ENCODE peak calls at places on chromosomes 12 and 14, in ten cellular contexts. One of them, this sample, is unnamed.

GRCh38 chr12:52285172-52285745 is 6.1 kb downstream of the KRT81 start:
- DNase-seq in adrenal gland: no peak
- DNase-seq in CD8-positive, alpha-beta T cell: no peak
- DNase-seq in heart right ventricle: no peak
- DNase-seq in tibial nerve: no peak
- DNase-seq in upper lobe of right lung: no peak
- DNase-seq in cardiac muscle cell: no peak
- DNase-seq in heart left ventricle: no peak
- DNase-seq in GM23338: no peak
- DNase-seq in IMR-90: peak; percentile 19
- DNase-seq in this sample: peak; percentile 59

GRCh38 chr12:53380797-53381738 is 1.1 kb downstream of the SP1 start:
- DNase-seq in tibial nerve: no peak
- DNase-seq in heart left ventricle: no peak
- DNase-seq in GM23338: peak; percentile 45
- DNase-seq in IMR-90: peak; percentile 57
- DNase-seq in upper lobe of right lung: peak; percentile 53
- DNase-seq in heart right ventricle: no peak
- DNase-seq in CD8-positive, alpha-beta T cell: no peak
- DNase-seq in adrenal gland: no peak
- DNase-seq in cardiac muscle cell: peak; percentile 63
- DNase-seq in this sample: no peak

GRCh38 chr12:126708492-126708896 is 1558.5 kb upstream of the TMEM132C start:
- DNase-seq in heart right ventricle: no peak
- DNase-seq in GM23338: no peak
- DNase-seq in adrenal gland: no peak
- DNase-seq in upper lobe of right lung: no peak
- DNase-seq in cardiac muscle cell: peak; percentile 35
- DNase-seq in CD8-positive, alpha-beta T cell: no peak
- DNase-seq in heart left ventricle: no peak
- DNase-seq in tibial nerve: no peak
- DNase-seq in IMR-90: no peak
- DNase-seq in this sample: peak; percentile 42

GRCh38 chr14:100019156-100019882 is 45.9 kb upstream of the EVL start:
- DNase-seq in GM23338: peak; percentile 20
- DNase-seq in CD8-positive, alpha-beta T cell: no peak
- DNase-seq in heart right ventricle: no peak
- DNase-seq in upper lobe of right lung: no peak
- DNase-seq in adrenal gland: no peak
- DNase-seq in heart left ventricle: no peak
- DNase-seq in IMR-90: peak; percentile 75
- DNase-seq in tibial nerve: no peak
- DNase-seq in cardiac muscle cell: peak; percentile 46
- DNase-seq in this sample: no peak

GRCh38 chr14:71583705-71584104 is 348.5 kb upstream of the RGS6 start:
- DNase-seq in tibial nerve: no peak
- DNase-seq in GM23338: no peak
- DNase-seq in upper lobe of right lung: no peak
- DNase-seq in cardiac muscle cell: no peak
- DNase-seq in heart left ventricle: no peak
- DNase-seq in IMR-90: no peak
- DNase-seq in adrenal gland: no peak
- DNase-seq in CD8-positive, alpha-beta T cell: no peak
- DNase-seq in heart right ventricle: no peak
- DNase-seq in this sample: no peak

GRCh38 chr12:116414891-116415290 is 137.4 kb upstream of the MED13L start:
- DNase-seq in heart right ventricle: no peak
- DNase-seq in heart left ventricle: no peak
- DNase-seq in adrenal gland: no peak
- DNase-seq in cardiac muscle cell: no peak
- DNase-seq in GM23338: no peak
- DNase-seq in upper lobe of right lung: no peak
- DNase-seq in tibial nerve: no peak
- DNase-seq in IMR-90: no peak
- DNase-seq in CD8-positive, alpha-beta T cell: no peak
- DNase-seq in this sample: no peak

GRCh38 chr14:24368562-24369252 is 723 bp downstream of the NFATC4 start:
- DNase-seq in heart right ventricle: peak; percentile 63
- DNase-seq in adrenal gland: peak; percentile 75
- DNase-seq in tibial nerve: peak; percentile 25
- DNase-seq in GM23338: peak; percentile 87
- DNase-seq in upper lobe of right lung: peak; percentile 70
- DNase-seq in CD8-positive, alpha-beta T cell: no peak
- DNase-seq in IMR-90: peak; percentile 74
- DNase-seq in heart left ventricle: peak; percentile 76
- DNase-seq in cardiac muscle cell: peak; percentile 83
- DNase-seq in this sample: peak; percentile 51

GRCh38 chr12:72093930-72094329 is 155.3 kb downstream of the TPH2 start:
- DNase-seq in upper lobe of right lung: no peak
- DNase-seq in cardiac muscle cell: no peak
- DNase-seq in GM23338: no peak
- DNase-seq in IMR-90: no peak
- DNase-seq in adrenal gland: no peak
- DNase-seq in tibial nerve: no peak
- DNase-seq in heart right ventricle: no peak
- DNase-seq in CD8-positive, alpha-beta T cell: no peak
- DNase-seq in heart left ventricle: no peak
- DNase-seq in this sample: no peak

GRCh38 chr12:1566449-1567135 is 27.8 kb downstream of the FBXL14 start:
- DNase-seq in cardiac muscle cell: no peak
- DNase-seq in IMR-90: no peak
- DNase-seq in CD8-positive, alpha-beta T cell: no peak
- DNase-seq in adrenal gland: no peak
- DNase-seq in tibial nerve: no peak
- DNase-seq in heart left ventricle: no peak
- DNase-seq in heart right ventricle: no peak
- DNase-seq in GM23338: peak; percentile 38
- DNase-seq in upper lobe of right lung: no peak
- DNase-seq in this sample: no peak

DNA sequence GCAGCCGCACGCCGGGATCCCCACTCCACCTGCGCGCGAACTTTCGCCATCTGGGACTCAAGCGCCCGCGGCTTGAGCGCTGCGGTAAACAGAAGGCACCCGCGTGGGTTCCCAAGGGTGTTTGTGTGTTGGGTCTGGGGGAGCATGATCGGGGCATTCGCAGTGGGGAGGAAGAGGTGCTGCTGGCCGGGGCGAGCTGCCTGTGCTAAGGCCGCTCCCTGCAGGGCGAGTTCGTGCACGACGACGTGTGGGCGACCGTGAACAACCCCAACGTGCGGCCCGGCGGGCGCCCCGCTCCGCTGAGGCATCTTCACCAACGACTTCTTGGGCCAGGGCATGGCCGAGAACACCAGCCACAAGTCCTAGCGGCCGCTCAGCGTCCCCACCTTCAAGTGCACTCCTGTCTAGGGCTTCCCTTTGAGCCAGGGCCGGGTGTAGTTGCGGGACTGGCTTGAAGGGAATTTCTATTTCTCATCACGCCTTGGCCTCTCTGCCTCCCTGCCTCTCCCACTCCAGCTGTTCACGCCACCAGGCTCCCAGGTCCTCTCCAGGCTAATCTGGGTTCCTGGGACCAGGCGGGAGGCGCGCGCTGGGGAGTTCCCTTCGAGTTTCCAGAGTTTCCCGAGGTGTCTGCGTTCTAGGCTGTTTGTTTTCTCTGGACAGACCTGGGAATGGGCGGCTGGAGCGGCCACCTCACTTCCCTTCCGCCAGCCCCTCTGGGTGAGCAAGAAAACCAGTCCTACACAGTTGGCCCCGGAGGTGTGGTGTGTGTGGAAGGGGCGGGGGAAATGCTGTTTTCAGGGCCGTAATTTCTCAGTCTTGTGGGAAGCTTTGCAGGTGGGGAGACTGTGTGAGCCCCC is 417.8 kb upstream of the TMTC1 start:
- DNase-seq in IMR-90: no peak
- DNase-seq in tibial nerve: no peak
- DNase-seq in upper lobe of right lung: no peak
- DNase-seq in heart right ventricle: peak; percentile 12
- DNase-seq in heart left ventricle: no peak
- DNase-seq in adrenal gland: no peak
- DNase-seq in GM23338: peak; percentile 43
- DNase-seq in cardiac muscle cell: peak; percentile 38
- DNase-seq in CD8-positive, alpha-beta T cell: no peak
- DNase-seq in this sample: no peak
- TF ChIP-seq CTCF in IMR-90: peak; percentile 3
- TF ChIP-seq CTCF in tibial nerve: no peak
- TF ChIP-seq CTCF in upper lobe of right lung: no peak
- TF ChIP-seq CTCF in heart right ventricle: peak; percentile 10
- TF ChIP-seq CTCF in heart left ventricle: peak; percentile 31
- TF ChIP-seq CTCF in adrenal gland: no peak
- TF ChIP-seq CTCF in GM23338: no peak
- TF ChIP-seq CTCF in cardiac muscle cell: peak; percentile 20
- TF ChIP-seq CTCF in CD8-positive, alpha-beta T cell: no peak
- TF ChIP-seq CTCF in this sample: no peak

GRCh38 chr12:110585231-110585799 is 2.2 kb upstream of the PPTC7 start:
- DNase-seq in heart left ventricle: no peak
- DNase-seq in IMR-90: peak; percentile 32
- DNase-seq in GM23338: peak; percentile 26
- DNase-seq in adrenal gland: peak; percentile 58
- DNase-seq in CD8-positive, alpha-beta T cell: no peak
- DNase-seq in cardiac muscle cell: peak; percentile 57
- DNase-seq in upper lobe of right lung: no peak
- DNase-seq in heart right ventricle: no peak
- DNase-seq in tibial nerve: no peak
- DNase-seq in this sample: no peak
- H3K4me3 ChIP-seq in heart left ventricle: no peak overlapping the region
- H3K4me3 ChIP-seq in IMR-90: no peak overlapping the region
- H3K4me3 ChIP-seq in GM23338: no peak overlapping the region
- H3K4me3 ChIP-seq in adrenal gland: no peak overlapping the region
- H3K4me3 ChIP-seq in CD8-positive, alpha-beta T cell: peak overlapping the region; percentile 2
- H3K4me3 ChIP-seq in cardiac muscle cell: no peak overlapping the region
- H3K4me3 ChIP-seq in upper lobe of right lung: peak overlapping the region; percentile 15
- H3K4me3 ChIP-seq in heart right ventricle: no peak overlapping the region
- H3K4me3 ChIP-seq in tibial nerve: no peak overlapping the region
- H3K4me3 ChIP-seq in this sample: no peak overlapping the region

DNA sequence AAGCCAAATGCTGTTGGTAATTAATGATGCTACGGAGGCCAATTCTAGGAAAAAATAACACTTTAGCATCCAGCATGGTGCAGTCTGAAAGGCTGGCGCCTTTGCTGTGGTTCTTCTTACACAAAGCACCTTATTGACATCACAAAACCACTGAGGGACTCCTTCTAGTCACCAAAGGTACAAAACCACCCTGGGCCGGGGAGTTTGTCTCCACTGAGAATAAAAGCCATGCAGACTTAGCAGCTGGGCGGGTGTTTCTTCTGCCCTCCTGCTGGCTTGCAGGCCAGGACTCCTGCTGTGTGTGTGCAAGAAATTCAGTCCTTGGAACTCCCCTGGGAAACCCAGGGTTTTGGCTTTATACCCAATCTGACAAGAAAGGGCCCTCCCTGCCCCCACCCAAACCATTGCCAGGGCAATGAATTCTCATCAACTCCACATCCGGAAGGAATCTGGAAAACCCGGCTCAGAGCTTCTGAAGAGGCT is 64.3 kb downstream of the ELK3 start:
- DNase-seq in heart left ventricle: peak; percentile 80
- DNase-seq in tibial nerve: no peak
- DNase-seq in GM23338: peak; percentile 41
- DNase-seq in IMR-90: peak; percentile 53
- DNase-seq in CD8-positive, alpha-beta T cell: no peak
- DNase-seq in adrenal gland: peak; percentile 44
- DNase-seq in upper lobe of right lung: no peak
- DNase-seq in cardiac muscle cell: peak; percentile 95
- DNase-seq in heart right ventricle: peak; percentile 70
- DNase-seq in this sample: no peak
- H3K36me3 ChIP-seq in heart left ventricle: peaks cover 4% of the 10 kb centered on the region
- H3K36me3 ChIP-seq in tibial nerve: no peaks in the 10 kb centered on the region
- H3K36me3 ChIP-seq in GM23338: peaks cover 5% of the 10 kb centered on the region
- H3K36me3 ChIP-seq in IMR-90: peaks cover 21% of the 10 kb centered on the region
- H3K36me3 ChIP-seq in CD8-positive, alpha-beta T cell: peaks cover 7% of the 10 kb centered on the region
- H3K36me3 ChIP-seq in adrenal gland: peaks cover 4% of the 10 kb centered on the region
- H3K36me3 ChIP-seq in upper lobe of right lung: peaks cover 16% of the 10 kb centered on the region
- H3K36me3 ChIP-seq in cardiac muscle cell: no peaks in the 10 kb centered on the region
- H3K36me3 ChIP-seq in heart right ventricle: peaks cover 5% of the 10 kb centered on the region
- H3K36me3 ChIP-seq in this sample: peaks cover 8% of the 10 kb centered on the region

GRCh38 chr12:62933871-62934798 is 815 bp downstream of the PPM1H start:
- DNase-seq in upper lobe of right lung: peak; percentile 77
- DNase-seq in tibial nerve: no peak
- DNase-seq in heart left ventricle: peak; percentile 46
- DNase-seq in heart right ventricle: peak; percentile 54
- DNase-seq in IMR-90: peak; percentile 4
- DNase-seq in cardiac muscle cell: peak; percentile 36
- DNase-seq in CD8-positive, alpha-beta T cell: no peak
- DNase-seq in adrenal gland: peak; percentile 37
- DNase-seq in GM23338: peak; percentile 68
- DNase-seq in this sample: no peak

GRCh38 chr12:62930546-62931425 is 4.2 kb downstream of the PPM1H start:
- DNase-seq in upper lobe of right lung: no peak
- DNase-seq in heart left ventricle: no peak
- DNase-seq in GM23338: peak; percentile 39
- DNase-seq in IMR-90: peak; percentile 4
- DNase-seq in adrenal gland: no peak
- DNase-seq in cardiac muscle cell: no peak
- DNase-seq in heart right ventricle: no peak
- DNase-seq in tibial nerve: no peak
- DNase-seq in CD8-positive, alpha-beta T cell: no peak
- DNase-seq in this sample: no peak

GRCh38 chr12:62931481-62931880 is 3.5 kb downstream of the PPM1H start:
- DNase-seq in CD8-positive, alpha-beta T cell: no peak
- DNase-seq in tibial nerve: no peak
- DNase-seq in GM23338: no peak
- DNase-seq in adrenal gland: no peak
- DNase-seq in IMR-90: no peak
- DNase-seq in upper lobe of right lung: no peak
- DNase-seq in cardiac muscle cell: no peak
- DNase-seq in heart left ventricle: no peak
- DNase-seq in heart right ventricle: no peak
- DNase-seq in this sample: no peak

GRCh38 chr12:62933220-62933870 is 1.6 kb downstream of the PPM1H start:
- DNase-seq in tibial nerve: no peak
- DNase-seq in cardiac muscle cell: no peak
- DNase-seq in adrenal gland: peak; percentile 17
- DNase-seq in IMR-90: no peak
- DNase-seq in GM23338: peak; percentile 90
- DNase-seq in heart left ventricle: peak; percentile 41
- DNase-seq in upper lobe of right lung: no peak
- DNase-seq in heart right ventricle: peak; percentile 45
- DNase-seq in CD8-positive, alpha-beta T cell: no peak
- DNase-seq in this sample: no peak

DNA sequence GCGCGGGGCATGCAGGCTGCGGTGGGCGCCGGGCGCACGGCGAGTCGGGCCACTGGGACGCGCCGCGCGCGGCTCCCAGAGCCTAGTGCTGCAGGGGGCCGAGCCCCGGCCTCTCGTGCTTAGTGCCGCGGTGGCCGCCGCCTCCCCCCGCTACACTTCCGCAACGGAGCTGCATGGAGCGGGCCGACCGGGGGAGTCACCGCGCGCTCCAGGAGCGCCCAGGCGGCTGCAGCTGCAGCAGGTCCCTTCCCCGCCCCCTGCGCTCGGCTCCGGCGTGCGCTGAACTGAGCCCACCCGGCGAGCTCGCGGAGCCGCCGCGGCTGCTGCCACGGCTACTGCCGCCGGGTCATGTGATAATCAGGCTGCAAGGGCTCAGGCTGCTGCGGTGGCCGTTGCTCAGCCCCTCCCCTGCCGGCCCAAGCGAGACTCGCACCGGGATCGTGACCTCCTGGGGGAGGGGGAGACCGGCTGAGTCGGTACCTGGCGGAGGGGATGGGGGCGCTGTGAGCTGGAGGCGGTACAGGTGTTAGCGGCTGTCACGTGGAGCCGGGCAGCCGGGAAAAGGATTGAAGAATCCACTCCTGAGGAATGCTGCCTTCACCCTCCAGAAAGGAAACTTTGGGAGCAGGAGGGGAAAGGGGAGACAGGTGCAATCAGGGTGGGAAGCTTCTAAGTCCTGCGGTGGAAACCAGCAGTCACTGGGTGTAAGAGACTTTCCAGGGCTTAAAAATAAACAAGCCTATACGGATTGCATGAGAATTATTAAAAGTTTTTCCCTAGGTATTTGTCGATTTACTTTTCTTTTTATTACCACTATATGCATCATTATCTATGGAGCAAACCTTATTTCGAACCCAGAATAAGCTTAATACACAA is at the start of gene PPM1H:
- DNase-seq in tibial nerve: no peak
- DNase-seq in CD8-positive, alpha-beta T cell: peak; percentile 4
- DNase-seq in adrenal gland: peak; percentile 66
- DNase-seq in IMR-90: peak; percentile 11
- DNase-seq in upper lobe of right lung: peak; percentile 93
- DNase-seq in heart left ventricle: peak; percentile 77
- DNase-seq in GM23338: peak; percentile 98
- DNase-seq in heart right ventricle: peak; percentile 79
- DNase-seq in cardiac muscle cell: peak; percentile 42
- DNase-seq in this sample: no peak
- TF ChIP-seq CTCF in tibial nerve: peak; percentile 44
- TF ChIP-seq CTCF in CD8-positive, alpha-beta T cell: no peak
- TF ChIP-seq CTCF in adrenal gland: peak; percentile 24
- TF ChIP-seq CTCF in IMR-90: no peak
- TF ChIP-seq CTCF in upper lobe of right lung: peak; percentile 51
- TF ChIP-seq CTCF in heart left ventricle: peak; percentile 61
- TF ChIP-seq CTCF in GM23338: peak; percentile 81
- TF ChIP-seq CTCF in heart right ventricle: peak; percentile 63
- TF ChIP-seq CTCF in cardiac muscle cell: peak; percentile 30
- TF ChIP-seq CTCF in this sample: peak; percentile 44